ENCODE peak calls at places on chromosomes 7 and 10, in eight cellular contexts. U is astrocyte of the spinal cord, X is aorta, O is AG04450, J is BE2C, F is lower leg skin, P is fibroblast of mammary gland, L is IMR-90. N is an unnamed sample.

GRCh38 chr7:137747359-137748031 is 99.3 kb downstream of the DGKI start:
- DNase-seq in P (no peak), J (no peak), L (no peak), F (no peak), U (no peak), X (no peak), O (no peak), N (no peak)

GRCh38 chr7:157329447-157329846 is 7.4 kb upstream of the DNAJB6 start:
- DNase-seq in F (no peak), J (peak), L (no peak), P (no peak), U (no peak), X (no peak), O (no peak), N (no peak)

GRCh38 chr10:10045765-10046028 is 972.0 kb upstream of the CELF2 start:
- DNase-seq in X (no peak), F (no peak), P (no peak), L (no peak), J (no peak), O (no peak), U (peak), N (peak)

GRCh38 chr10:25467861-25468260 is 293.1 kb downstream of the GPR158 start:
- DNase-seq in F (no peak), X (no peak), L (no peak), O (no peak), P (no peak), J (no peak), U (no peak), N (no peak)

GRCh38 chr10:101761226-101761625 is 14.7 kb downstream of the FGF8 start:
- DNase-seq in O (no peak), J (no peak), P (no peak), U (no peak), F (no peak), X (no peak), L (no peak), N (no peak)

GRCh38 chr7:1062296-1063294 is 18.2 kb downstream of the GPR146 start:
- DNase-seq in J (no peak), L (no peak), P (no peak), U (no peak), X (no peak), O (no peak), F (no peak), N (peak)

GRCh38 chr7:114243646-114244045 is 171.0 kb upstream of the FOXP2 start:
- DNase-seq in P (no peak), L (no peak), U (peak), J (no peak), F (no peak), X (no peak), O (no peak), N (no peak)

GRCh38 chr7:132103718-132104117 is 472.6 kb downstream of the PLXNA4 start:
- DNase-seq in O (no peak), F (no peak), P (no peak), U (no peak), L (no peak), J (no peak), X (no peak), N (no peak)

GRCh38 chr7:66627876-66628360 is 763 bp upstream of the KCTD7 start:
- DNase-seq in J (no peak), O (no peak), L (no peak), U (no peak), F (no peak), P (no peak), X (peak), N (no peak)

GRCh38 chr7:5657901-5658300 is 123.6 kb downstream of the RNF216 start:
- DNase-seq in J (no peak), P (peak), U (peak), X (no peak), O (no peak), F (no peak), L (peak), N (no peak)

GRCh38 chr10:58513189-58514101 is 773 bp downstream of the BICC1 start:
- DNase-seq in P (peak), F (peak), U (peak), J (peak), L (peak), O (peak), X (peak), N (peak)

GRCh38 chr7:134827889-134828288 is 48.5 kb downstream of the CALD1 start:
- DNase-seq in X (no peak), F (no peak), P (peak), O (peak), J (no peak), L (peak), U (peak), N (no peak)

GRCh38 chr10:72087969-72088878 is at the start of gene SPOCK2:
- DNase-seq in J (no peak), L (no peak), X (no peak), P (no peak), F (no peak), U (peak), O (no peak), N (no peak)

DNA sequence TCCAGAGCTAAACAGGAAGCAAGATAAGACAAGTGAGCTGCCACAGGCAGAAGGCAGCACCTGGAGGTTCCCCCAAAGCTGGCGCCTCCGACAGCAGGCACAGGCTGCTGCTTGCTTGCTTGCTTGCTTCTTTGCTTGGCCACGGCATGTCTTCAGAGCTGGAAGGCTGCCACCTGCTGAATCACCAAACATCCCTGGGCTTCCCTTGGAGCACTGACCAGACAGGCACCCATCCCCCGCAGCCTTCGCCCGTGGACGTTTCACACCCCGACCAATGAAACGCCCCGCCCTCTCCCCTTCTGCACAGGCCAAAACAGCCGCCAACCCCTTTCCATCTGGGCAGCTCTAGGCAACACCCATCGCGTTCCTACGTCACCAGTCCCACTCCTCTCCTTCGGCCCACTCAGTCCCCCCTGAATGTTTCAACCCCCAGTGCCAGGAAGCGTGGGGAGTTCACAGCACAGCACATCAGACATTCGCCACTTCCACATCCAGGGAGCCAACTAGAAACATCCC is 1.7 kb downstream of the SGMS1 start:
- DNase-seq in L (peak), X (peak), J (peak), U (peak), F (peak), P (peak), O (peak), N (peak)
- H3K4me3 ChIP-seq in L (peak), X (peak), J (peak), U (peak), F (peak), P (peak), O (peak), N (peak)

GRCh38 chr7:49513939-49514338 is 259.5 kb upstream of the VWC2 start:
- DNase-seq in P (no peak), L (no peak), X (no peak), U (no peak), J (no peak), F (no peak), O (no peak), N (no peak)
- H3K4me3 ChIP-seq in P (no peak), L (no peak), X (no peak), U (no peak), J (no peak), F (no peak), O (no peak), N (no peak)

GRCh38 chr10:99330675-99330924 is 1.4 kb downstream of the CNNM1 start:
- DNase-seq in F (no peak), P (no peak), J (no peak), U (no peak), L (no peak), O (no peak), X (no peak), N (peak)

GRCh38 chr10:99328579-99329237 is 448 bp upstream of the CNNM1 start:
- DNase-seq in L (peak), P (peak), U (no peak), O (no peak), X (no peak), J (no peak), F (no peak), N (no peak)

GRCh38 chr10:99329238-99329890 is at the start of gene CNNM1:
- DNase-seq in X (peak), P (peak), O (no peak), J (peak), U (no peak), F (no peak), L (no peak), N (peak)

GRCh38 chr10:99331207-99331803 is 2.1 kb downstream of the CNNM1 start:
- DNase-seq in J (no peak), X (no peak), F (no peak), L (peak), U (peak), O (no peak), P (peak), N (no peak)

GRCh38 chr10:99329891-99330674 is 927 bp downstream of the CNNM1 start:
- DNase-seq in L (peak), P (peak), U (no peak), F (no peak), X (peak), O (no peak), J (peak), N (peak)
- H3K4me3 ChIP-seq in L (peak), P (peak), U (no peak), F (peak), X (peak), O (peak), J (peak), N (peak)

DNA sequence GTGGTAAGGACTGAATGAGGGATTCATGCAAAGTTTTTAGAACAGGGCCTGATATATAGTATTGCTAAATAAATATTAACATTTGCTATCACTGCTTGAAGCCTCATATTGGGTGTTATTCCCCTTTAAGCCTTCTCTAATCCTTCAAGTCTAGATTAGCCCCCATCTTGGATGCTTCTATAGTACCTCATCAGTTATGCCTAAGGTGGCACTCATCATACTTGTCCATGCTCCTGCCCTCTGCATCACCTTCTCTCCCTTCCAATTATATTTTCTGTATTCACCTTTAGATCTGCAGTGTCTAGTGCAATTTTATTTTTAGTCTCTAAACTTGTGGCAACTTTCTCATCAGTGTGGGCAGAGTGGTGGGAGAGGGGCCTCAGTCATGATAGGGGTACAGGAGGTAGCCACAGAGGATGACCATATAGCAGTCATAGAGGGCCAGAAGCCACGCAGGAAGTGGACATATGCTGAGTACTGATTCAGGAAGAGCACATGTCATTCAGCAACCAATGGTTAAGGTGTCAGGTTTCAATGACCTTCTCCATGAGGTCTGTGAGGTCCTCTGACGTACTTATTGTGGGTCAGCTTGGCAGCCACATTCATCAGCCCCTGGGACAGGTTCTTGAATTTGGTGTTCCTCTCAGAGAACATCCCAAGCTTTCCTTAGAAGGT is 2.5 kb downstream of the ENTPD1 start:
- DNase-seq in J (no peak), X (no peak), F (no peak), U (no peak), P (peak), L (peak), O (no peak), N (peak)
- H3K4me3 ChIP-seq in J (no peak), X (no peak), F (no peak), U (no peak), P (no peak), L (no peak), O (no peak), N (peak)

GRCh38 chr7:87872356-87872755 is 3.8 kb downstream of the SLC25A40 start:
- DNase-seq in X (no peak), L (no peak), O (no peak), J (no peak), P (no peak), F (no peak), U (no peak), N (no peak)
- H3K4me3 ChIP-seq in X (no peak), L (no peak), O (no peak), J (no peak), P (no peak), F (no peak), U (no peak), N (no peak)

DNA sequence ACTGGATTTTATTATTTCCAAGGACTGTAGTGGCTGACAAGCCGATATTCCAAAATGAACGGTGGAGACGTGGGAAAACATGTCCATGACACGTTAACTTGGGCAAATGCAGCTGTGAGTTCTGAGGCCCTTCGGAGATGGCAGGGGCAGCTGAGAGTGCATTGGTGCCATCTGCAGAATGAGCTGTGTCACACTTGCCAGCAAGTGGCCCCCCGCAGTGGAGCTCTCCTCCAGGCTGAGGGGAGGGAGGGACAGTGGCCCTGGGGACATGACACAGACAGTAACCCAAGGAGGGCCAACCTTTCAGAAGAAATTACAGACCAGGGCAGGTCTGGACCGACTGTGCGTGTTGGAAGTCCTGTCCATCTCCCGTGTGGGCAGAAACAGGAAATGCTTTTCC is 139.4 kb downstream of the SVIL start:
- DNase-seq in U (no peak), L (no peak), X (no peak), F (no peak), J (no peak), P (no peak), O (no peak), N (no peak)
- H3K4me3 ChIP-seq in U (no peak), L (no peak), X (no peak), F (no peak), J (no peak), P (no peak), O (no peak), N (no peak)

GRCh38 chr7:15685358-15686181 is 913 bp downstream of the MEOX2 start:
- DNase-seq in L (peak), J (no peak), U (peak), P (peak), X (peak), F (peak), O (peak), N (no peak)
- H3K4me3 ChIP-seq in L (no peak), J (no peak), U (peak), P (peak), X (peak), F (peak), O (peak), N (no peak)

N was measured in GM06990.